ENCODE peak calls at places on chromosome 16, in seven cellular contexts. X is adrenal gland, O is A549, E is stomach, C is H1, L is Peyer's patch, V is body of pancreas. F is an unnamed sample.

GRCh38 chr16:56866955-56867830 is 2.2 kb downstream of the SLC12A3 start:
- DNase-seq in X (peak; percentile 70), O (peak; percentile 60), E (peak; percentile 53), C (no peak), L (peak; percentile 78), V (peak; percentile 63), F (no peak)

GRCh38 chr16:24035127-24035842 is 199.5 kb downstream of the PRKCB start:
- DNase-seq in X (peak; percentile 2), O (no peak), E (no peak), C (no peak), L (peak; percentile 61), V (peak; percentile 21), F (no peak)

GRCh38 chr16:79093554-79093967 is 507.0 kb downstream of the MAF start:
- DNase-seq in X (peak; percentile 35), O (no peak), E (no peak), C (no peak), L (peak; percentile 52), V (peak; percentile 28), F (peak; percentile 30)

GRCh38 chr16:85213926-85214294 is 101.6 kb upstream of the CIBAR2 start:
- DNase-seq in X (no peak), O (no peak), E (no peak), C (no peak), L (no peak), V (no peak), F (peak; percentile 67)

GRCh38 chr16:3058173-3059030 is 7.0 kb upstream of the IL32 start:
- DNase-seq in X (peak; percentile 38), O (peak; percentile 64), E (peak; percentile 63), C (no peak), L (peak; percentile 89), V (peak; percentile 66), F (no peak)

GRCh38 chr16:11032922-11033291 is 88.5 kb downstream of the CLEC16A start:
- DNase-seq in X (peak; percentile 42), O (no peak), E (peak; percentile 25), C (no peak), L (no peak), V (peak; percentile 37), F (peak; percentile 63)

GRCh38 chr16:73068546-73069401 is 20.8 kb upstream of the ZFHX3 start:
- DNase-seq in X (peak; percentile 61), O (peak; percentile 89), E (no peak), C (no peak), L (peak; percentile 53), V (peak; percentile 74), F (peak; percentile 93)

GRCh38 chr16:83992624-83993023 is 24.6 kb downstream of the NECAB2 start:
- DNase-seq in X (peak; percentile 74), O (no peak), E (no peak), C (no peak), L (no peak), V (peak; percentile 77), F (no peak)

GRCh38 chr16:82533161-82533560 is 93.6 kb upstream of the CDH13 start:
- DNase-seq in X (no peak), O (no peak), E (no peak), C (no peak), L (no peak), V (no peak), F (no peak)

GRCh38 chr16:74030000-74030399 is 266.6 kb upstream of the PSMD7 start:
- DNase-seq in X (no peak), O (no peak), E (no peak), C (no peak), L (no peak), V (no peak), F (no peak)

GRCh38 chr16:58459344-58460218 is 40.4 kb upstream of the NDRG4 start:
- DNase-seq in X (peak; percentile 94), O (peak; percentile 75), E (no peak), C (no peak), L (no peak), V (peak; percentile 7), F (no peak)

GRCh38 chr16:79089735-79090284 is 510.7 kb downstream of the MAF start:
- DNase-seq in X (peak; percentile 16), O (no peak), E (no peak), C (no peak), L (peak; percentile 63), V (peak; percentile 38), F (no peak)

DNA sequence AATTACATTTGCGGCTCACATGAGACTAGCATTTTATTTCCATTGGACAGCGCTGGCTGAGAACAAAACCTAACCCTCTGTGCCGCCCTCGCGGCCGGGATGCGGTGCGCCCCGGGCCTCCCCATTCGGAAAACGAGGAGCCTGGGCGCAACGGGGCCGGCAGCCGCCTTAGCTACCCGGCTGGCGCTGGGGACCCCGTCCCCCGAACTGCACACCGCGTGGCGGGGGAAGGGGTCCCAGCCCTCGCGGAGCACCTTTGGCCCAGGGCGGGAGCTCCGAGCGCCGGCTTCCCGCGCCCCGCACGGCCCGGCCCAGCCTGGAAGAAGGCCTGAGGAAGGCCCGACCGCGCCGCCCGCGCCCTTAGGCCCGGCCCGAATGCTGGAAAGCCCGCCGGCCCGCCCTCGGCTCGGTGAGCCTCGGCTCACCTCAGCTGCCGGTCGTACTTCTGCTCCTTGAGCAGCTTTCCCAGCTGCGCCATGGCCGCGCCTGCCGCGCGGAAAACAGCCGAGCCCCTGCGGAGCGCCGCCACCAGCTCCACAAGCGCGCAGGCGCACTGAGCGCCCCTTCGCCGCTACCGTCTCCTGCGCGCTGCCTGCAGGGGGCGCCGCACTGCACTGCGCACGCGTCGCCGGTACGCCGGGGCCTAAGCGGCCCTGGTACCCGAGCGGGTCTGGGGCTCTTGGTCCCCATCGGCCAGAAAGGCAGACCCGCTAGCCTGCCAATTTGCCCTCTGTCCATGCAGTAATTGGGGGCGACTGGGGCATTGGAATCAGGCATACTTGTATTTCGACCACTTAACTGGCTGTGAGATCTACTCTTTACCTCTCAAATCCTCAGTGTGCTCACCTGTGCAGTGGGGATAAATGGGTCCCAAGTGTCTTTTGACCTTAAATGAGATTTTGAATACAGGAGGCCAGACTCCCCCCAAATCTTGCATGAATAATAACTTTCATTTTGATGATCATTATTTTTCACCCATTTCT is at the start of gene NAE1:
- DNase-seq in X (peak; percentile 88), O (peak; percentile 91), E (peak; percentile 89), C (peak; percentile 79), L (peak; percentile 93), V (peak; percentile 84), F (peak; percentile 65)
- TF ChIP-seq POLR2A in X (peak; percentile 77), O (peak; percentile 90), E (no peak), C (peak; percentile 91), L (peak; percentile 75), V (peak; percentile 85), F (peak; percentile 87)

GRCh38 chr16:30557950-30558788 is at the start of gene ZNF764:
- DNase-seq in X (peak; percentile 99), O (peak; percentile 99), E (peak; percentile 99), C (peak; percentile 86), L (peak; percentile 99), V (peak; percentile 99), F (peak; percentile 99)
- TF ChIP-seq CTCF in X (peak; percentile 1), O (no peak), E (no peak), C (no peak), L (no peak), V (no peak), F (no peak)

GRCh38 chr16:50603206-50604064 is 55.2 kb downstream of the NKD1 start:
- DNase-seq in X (no peak), O (no peak), E (no peak), C (no peak), L (no peak), V (no peak), F (no peak)
- H3K4me3 ChIP-seq in X (no peak overlapping the region), O (no peak overlapping the region), E (no peak overlapping the region), C (no peak overlapping the region), L (no peak overlapping the region), V (no peak overlapping the region), F (no peak overlapping the region)

DNA sequence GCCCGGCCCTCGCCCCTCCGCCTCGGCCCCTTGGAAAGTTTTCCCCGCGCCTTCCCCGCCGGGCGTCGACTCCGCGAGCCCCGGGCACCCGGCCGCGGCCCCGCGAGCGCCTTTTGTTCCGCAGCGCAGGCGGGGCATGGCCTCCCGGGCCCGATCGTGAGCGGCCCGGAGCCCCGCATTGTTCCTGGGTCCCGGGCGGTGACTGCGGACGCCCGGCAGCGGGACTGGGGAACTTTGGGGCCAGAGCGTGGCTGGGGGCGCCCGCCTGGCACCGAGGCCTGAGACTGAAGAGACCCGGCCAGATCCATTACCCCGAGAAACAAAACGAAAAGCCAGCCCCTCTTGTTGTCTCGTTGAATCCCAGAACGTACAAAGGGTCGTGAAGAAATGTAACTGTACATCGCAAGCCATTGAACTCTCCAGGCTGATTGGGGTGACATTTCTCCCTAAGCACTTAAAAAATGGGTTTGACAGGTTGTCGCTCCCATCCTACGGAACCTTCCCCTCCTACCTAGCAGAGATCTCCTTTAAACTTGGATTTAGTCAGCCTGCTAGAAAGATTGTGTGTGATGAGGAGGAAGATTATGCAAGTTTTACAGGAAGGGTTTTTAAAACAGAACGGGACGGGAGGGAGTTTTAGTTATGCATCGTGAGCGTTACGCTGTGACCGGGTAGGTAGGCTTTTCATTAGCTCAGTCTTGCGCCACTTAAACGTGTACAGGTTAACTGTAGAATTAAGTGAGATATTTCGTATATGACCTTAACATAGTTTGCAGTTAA is 807 bp downstream of the METTL9 start:
- DNase-seq in X (peak; percentile 28), O (peak; percentile 27), E (no peak), C (no peak), L (no peak), V (peak; percentile 22), F (no peak)
- TF ChIP-seq POLR2A in X (no peak), O (no peak), E (no peak), C (no peak), L (no peak), V (no peak), F (no peak)

GRCh38 chr16:12289175-12290063 is 312.9 kb downstream of the SNX29 start:
- DNase-seq in X (no peak), O (no peak), E (peak; percentile 34), C (no peak), L (peak; percentile 76), V (no peak), F (no peak)

GRCh38 chr16:12290868-12291267 is 314.3 kb downstream of the SNX29 start:
- DNase-seq in X (no peak), O (no peak), E (no peak), C (no peak), L (no peak), V (no peak), F (no peak)

GRCh38 chr16:12290165-12290564 is 313.6 kb downstream of the SNX29 start:
- DNase-seq in X (no peak), O (no peak), E (no peak), C (no peak), L (no peak), V (no peak), F (no peak)

GRCh38 chr16:12288537-12289174 is 312.1 kb downstream of the SNX29 start:
- DNase-seq in X (no peak), O (no peak), E (no peak), C (no peak), L (no peak), V (peak; percentile 14), F (no peak)

GRCh38 chr16:12287796-12288536 is 311.4 kb downstream of the SNX29 start:
- DNase-seq in X (no peak), O (no peak), E (no peak), C (no peak), L (no peak), V (no peak), F (no peak)
- TF ChIP-seq CTCF in X (no peak), O (no peak), E (no peak), C (no peak), L (no peak), V (no peak), F (no peak)

GRCh38 chr16:67533024-67533560 is 4.5 kb downstream of the RIPOR1 start:
- DNase-seq in X (peak; percentile 41), O (no peak), E (no peak), C (no peak), L (no peak), V (no peak), F (no peak)
- H3K4me3 ChIP-seq in X (no peak overlapping the region), O (no peak overlapping the region), E (no peak overlapping the region), C (no peak overlapping the region), L (no peak overlapping the region), V (no peak overlapping the region), F (no peak overlapping the region)

GRCh38 chr16:30775381-30776099 is 11.5 kb downstream of the ZNF629 start:
- DNase-seq in X (peak; percentile 83), O (peak; percentile 88), E (peak; percentile 77), C (peak; percentile 78), L (peak; percentile 86), V (peak; percentile 86), F (peak; percentile 85)
- TF ChIP-seq POLR2A in X (peak; percentile 39), O (peak; percentile 71), E (no peak), C (peak; percentile 85), L (no peak), V (peak; percentile 29), F (peak; percentile 66)

F was measured in gastrocnemius medialis.